ENCODE peak calls at places on chromosome 1, in five cellular contexts. E is GM06990; B is CD8-positive, alpha-beta T cell; R is HFFc6; F is fibroblast of lung. W is an unnamed sample.

GRCh38 chr1:88662723-88663122 is 21.4 kb upstream of the PKN2 start:
- DNase-seq in E (no peak), B (no peak), R (no peak), F (no peak), W (no peak)

GRCh38 chr1:93081716-93082115 is 2.6 kb downstream of the MTF2 start:
- DNase-seq in E (no peak), B (no peak), R (peak; percentile 72), F (peak; percentile 90), W (peak; percentile 67)

GRCh38 chr1:205593967-205594366 is 37.8 kb downstream of the ELK4 start:
- DNase-seq in E (no peak), B (no peak), R (no peak), F (no peak), W (no peak)

GRCh38 chr1:180934563-180934962 is 21.9 kb downstream of the KIAA1614 start:
- DNase-seq in E (no peak), B (no peak), R (no peak), F (no peak), W (no peak)

GRCh38 chr1:75423616-75424015 is 187.3 kb downstream of the SLC44A5 start:
- DNase-seq in E (no peak), B (no peak), R (no peak), F (no peak), W (peak; percentile 24)

GRCh38 chr1:111354584-111354983 is 63.9 kb downstream of the CHIA start:
- DNase-seq in E (no peak), B (no peak), R (no peak), F (no peak), W (no peak)

GRCh38 chr1:117572546-117572945 is 33.3 kb upstream of the TENT5C start:
- DNase-seq in E (no peak), B (peak; percentile 33), R (no peak), F (no peak), W (no peak)

GRCh38 chr1:33295450-33296081 is 25.3 kb downstream of the A3GALT2 start:
- DNase-seq in E (peak; percentile 71), B (peak; percentile 83), R (peak; percentile 66), F (peak; percentile 55), W (peak; percentile 39)

GRCh38 chr1:231632119-231632518 is 5.5 kb downstream of the DISC1 start:
- DNase-seq in E (no peak), B (no peak), R (no peak), F (no peak), W (no peak)

DNA sequence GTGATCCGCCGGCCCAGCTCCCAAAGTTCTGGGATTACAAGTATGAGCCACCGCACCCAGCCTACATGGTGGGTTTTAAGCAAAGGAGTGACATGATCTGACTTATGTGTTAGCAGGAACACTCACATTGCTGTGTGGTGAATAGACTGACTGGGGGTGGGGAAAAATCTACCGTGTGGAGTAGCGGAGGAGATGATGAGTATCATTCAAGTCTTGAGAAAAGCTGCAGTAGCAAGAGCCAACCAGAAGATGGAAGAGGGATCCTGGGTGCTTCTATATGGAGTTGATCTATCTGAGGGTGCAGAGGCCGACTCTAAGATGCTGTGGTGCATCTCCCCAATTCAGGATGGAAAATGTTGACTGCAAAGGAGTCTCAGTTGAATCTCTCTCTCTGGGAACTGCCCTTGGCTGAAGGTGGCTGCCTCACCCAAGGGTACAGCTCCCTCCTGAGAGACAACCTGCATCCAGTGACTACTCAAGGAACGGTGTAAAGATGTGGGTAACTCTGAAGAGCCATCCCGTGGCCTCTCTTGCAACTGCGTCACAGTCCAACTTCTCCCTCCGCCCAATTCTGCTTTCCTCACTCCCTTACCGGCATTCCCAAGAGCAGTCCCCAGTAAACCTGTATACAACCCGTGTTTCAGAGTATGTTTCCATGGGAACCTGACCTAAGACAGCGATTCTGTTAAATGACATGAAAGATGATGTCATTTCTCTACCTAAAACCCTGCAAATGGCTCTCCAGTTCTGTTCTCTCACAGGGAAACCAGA is 7.4 kb upstream of the B3GALNT2 start:
- DNase-seq in E (no peak), B (no peak), R (peak; percentile 23), F (peak; percentile 67), W (no peak)
- TF ChIP-seq CTCF in E (no peak), B (no peak), R (no peak), F (no peak), W (no peak)

GRCh38 chr1:84949664-84950063 is 47.2 kb downstream of the MCOLN2 start:
- DNase-seq in E (no peak), B (no peak), R (no peak), F (no peak), W (no peak)

GRCh38 chr1:84944767-84945486 is 51.9 kb upstream of the LPAR3 start:
- DNase-seq in E (peak; percentile 76), B (peak; percentile 53), R (peak; percentile 81), F (peak; percentile 82), W (peak; percentile 90)

GRCh38 chr1:84941843-84942242 is 48.8 kb upstream of the LPAR3 start:
- DNase-seq in E (no peak), B (no peak), R (no peak), F (no peak), W (no peak)

GRCh38 chr1:84947536-84948410 is 49.1 kb downstream of the MCOLN2 start:
- DNase-seq in E (no peak), B (no peak), R (no peak), F (no peak), W (no peak)

GRCh38 chr1:84946631-84947030 is 50.3 kb downstream of the MCOLN2 start:
- DNase-seq in E (no peak), B (no peak), R (peak; percentile 9), F (peak; percentile 42), W (no peak)
- TF ChIP-seq CTCF in E (no peak), B (no peak), R (no peak), F (no peak), W (no peak)

GRCh38 chr1:47781171-47781959 is 215.8 kb downstream of the TRABD2B start:
- DNase-seq in E (no peak), B (no peak), R (no peak), F (no peak), W (no peak)
- TF ChIP-seq CTCF in E (no peak), B (no peak), R (no peak), F (no peak), W (no peak)

GRCh38 chr1:3702528-3702927 is 49.7 kb upstream of the CCDC27 start:
- DNase-seq in E (no peak), B (no peak), R (no peak), F (no peak), W (no peak)

GRCh38 chr1:3705341-3705950 is 46.8 kb upstream of the CCDC27 start:
- DNase-seq in E (no peak), B (no peak), R (no peak), F (no peak), W (no peak)

GRCh38 chr1:3700631-3701030 is 48.3 kb downstream of the TP73 start:
- DNase-seq in E (no peak), B (no peak), R (no peak), F (no peak), W (no peak)

GRCh38 chr1:3703786-3704396 is 48.4 kb upstream of the CCDC27 start:
- DNase-seq in E (no peak), B (no peak), R (no peak), F (no peak), W (no peak)

DNA sequence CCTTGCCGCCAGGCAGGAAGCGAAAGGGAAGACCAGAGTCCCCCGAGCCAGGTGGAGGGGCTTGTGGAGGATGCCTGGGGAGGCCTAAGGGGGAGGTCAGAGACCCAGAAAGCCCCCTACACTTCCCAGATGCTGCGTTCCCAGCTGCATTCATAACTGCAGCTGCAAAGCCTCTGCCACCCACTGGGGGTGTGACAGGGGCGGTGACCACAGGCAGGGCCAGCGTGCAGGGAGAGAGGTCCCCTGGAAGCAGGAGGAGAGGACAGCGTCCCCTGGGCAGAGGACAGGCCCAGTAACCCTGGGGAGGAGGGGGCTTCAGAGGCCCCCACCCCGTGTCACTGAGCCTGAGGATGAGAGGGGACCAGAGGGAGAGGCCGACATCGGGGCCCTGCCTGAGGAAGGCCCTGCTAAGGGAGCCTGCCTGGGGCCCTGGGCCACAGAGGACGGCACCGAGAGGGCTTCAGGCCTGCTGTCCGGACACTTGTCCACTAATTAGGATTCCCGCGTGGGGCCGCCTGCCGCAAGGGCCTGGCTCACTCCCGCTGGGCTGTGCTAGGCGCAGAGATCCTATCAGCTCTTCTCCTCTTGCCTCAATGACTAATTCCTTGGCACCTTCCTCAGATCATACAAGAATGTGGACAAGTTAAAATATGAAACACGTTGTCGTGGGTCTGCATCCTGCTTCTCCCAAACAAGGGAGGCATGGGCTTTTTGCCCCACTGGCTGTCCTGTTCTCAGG is 49.1 kb upstream of the CCDC27 start:
- DNase-seq in E (no peak), B (no peak), R (peak; percentile 40), F (peak; percentile 48), W (no peak)
- TF ChIP-seq CTCF in E (no peak), B (no peak), R (peak; percentile 43), F (no peak), W (no peak)

DNA sequence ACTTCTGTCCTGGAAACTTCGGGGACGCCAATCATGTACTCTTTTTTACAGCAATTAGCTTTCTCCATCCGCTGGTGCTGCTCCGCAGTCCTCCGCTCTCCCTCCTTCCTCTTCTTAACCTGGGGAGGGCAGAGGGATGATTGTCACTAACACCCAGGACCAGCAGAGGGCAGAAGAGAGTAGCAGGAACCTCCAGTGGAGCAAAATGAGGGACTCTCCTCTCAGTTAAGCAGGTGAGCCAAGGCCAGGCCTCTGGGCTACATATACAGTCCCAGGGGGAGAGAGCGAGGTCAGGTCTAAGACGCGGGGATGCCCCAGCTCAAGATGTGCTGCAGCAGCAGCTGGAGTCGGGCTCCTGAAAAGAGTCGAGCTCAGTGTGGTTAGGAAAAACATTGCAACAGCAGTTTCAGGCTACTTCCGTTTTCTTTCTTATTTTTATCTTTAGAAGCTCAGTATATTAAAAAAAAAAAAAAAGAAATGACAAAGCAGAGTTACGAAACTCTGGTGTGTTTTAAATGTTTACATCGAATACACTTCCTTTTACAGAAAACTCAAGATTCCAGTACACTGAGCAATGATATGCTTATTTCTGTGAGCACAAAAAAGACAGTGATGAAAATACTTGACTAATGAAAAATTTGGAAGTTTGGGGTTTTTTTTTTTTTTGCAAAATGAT is 25.7 kb upstream of the NLRP3 start:
- DNase-seq in E (peak; percentile 86), B (peak; percentile 75), R (peak; percentile 51), F (peak; percentile 43), W (peak; percentile 71)
- TF ChIP-seq CTCF in E (peak; percentile 89), B (peak; percentile 90), R (peak; percentile 92), F (peak; percentile 89), W (peak; percentile 84)

GRCh38 chr1:31460027-31460426 is 47.0 kb downstream of the SERINC2 start:
- DNase-seq in E (no peak), B (no peak), R (no peak), F (peak; percentile 10), W (no peak)
- TF ChIP-seq CTCF in E (peak; percentile 11), B (no peak), R (peak; percentile 75), F (no peak), W (peak; percentile 6)